ENCODE peak calls at places on chromosomes 1 and 21, in four cellular contexts. W is thoracic aorta, H is nephron progenitor cell, J is endothelial cell. I is an unnamed sample.

GRCh38 chr1:205739348-205740160 is 10.4 kb downstream of the NUCKS1 start:
- DNase-seq in J (no peak), W (no peak), H (no peak), I (no peak)

GRCh38 chr1:63867429-63868176 is 93.8 kb downstream of the ROR1 start:
- DNase-seq in H (no peak), J (no peak), W (no peak), I (no peak)

GRCh38 chr1:108049083-108049819 is 84.3 kb upstream of the VAV3 start:
- DNase-seq in J (peak), H (peak), W (no peak), I (peak)

GRCh38 chr1:114585221-114585620 is 3.8 kb upstream of the BCAS2 start:
- DNase-seq in H (no peak), J (no peak), W (no peak), I (no peak)

GRCh38 chr1:58883037-58883887 is 99.4 kb upstream of the JUN start:
- DNase-seq in J (no peak), W (peak), H (no peak), I (peak)

GRCh38 chr1:81670286-81670685 is 130.4 kb upstream of the ADGRL2 start:
- DNase-seq in W (peak), H (no peak), J (no peak), I (peak)

GRCh38 chr1:21597754-21598153 is 71.4 kb downstream of the RAP1GAP start:
- DNase-seq in W (no peak), H (no peak), J (no peak), I (no peak)

GRCh38 chr21:46416551-46416950 is 42.1 kb upstream of the DIP2A start:
- DNase-seq in W (no peak), J (no peak), H (no peak), I (peak)

GRCh38 chr1:89454845-89455521 is 69.6 kb upstream of the LRRC8B start:
- DNase-seq in W (no peak), J (peak), H (peak), I (peak)